ENCODE peak calls at places on chromosomes 12 and 14, in ten cellular contexts. Q, B, U, S, M, E, K, I, V and Y are unnamed samples.
A peak's percentile ranks its signal among the peaks of the same experiment; 100 is the strongest.

GRCh38 chr12:6295187-6295811 is 15.2 kb upstream of the PLEKHG6 start:
- DNase-seq in Q (no peak), B (peak; percentile 64), U (no peak), S (peak; percentile 90), M (no peak), E (peak; percentile 32), K (no peak), I (no peak), V (peak; percentile 72), Y (peak; percentile 63)

GRCh38 chr12:129909051-129910020 is 5.5 kb upstream of the TMEM132D start:
- DNase-seq in Q (no peak), B (no peak), U (no peak), S (no peak), M (no peak), E (no peak), K (no peak), I (no peak), V (no peak), Y (no peak)

GRCh38 chr12:80925983-80926382 is 11.8 kb downstream of the LIN7A start:
- DNase-seq in Q (no peak), B (no peak), U (no peak), S (no peak), M (no peak), E (no peak), K (no peak), I (no peak), V (no peak), Y (no peak)

GRCh38 chr12:103632554-103633216 is 45.6 kb downstream of the STAB2 start:
- DNase-seq in Q (no peak), B (peak; percentile 82), U (peak; percentile 6), S (peak; percentile 41), M (no peak), E (no peak), K (peak; percentile 60), I (peak; percentile 7), V (peak; percentile 2), Y (peak; percentile 69)

GRCh38 chr12:65640489-65640901 is 183.8 kb upstream of the HMGA2 start:
- DNase-seq in Q (no peak), B (no peak), U (no peak), S (no peak), M (no peak), E (no peak), K (no peak), I (no peak), V (no peak), Y (peak; percentile 91)

GRCh38 chr12:57765003-57765697 is 1.7 kb downstream of the CYP27B1 start:
- DNase-seq in Q (no peak), B (peak; percentile 69), U (no peak), S (peak; percentile 28), M (peak; percentile 67), E (no peak), K (peak; percentile 56), I (peak; percentile 48), V (no peak), Y (no peak)

GRCh38 chr12:66932126-66932525 is 253.2 kb upstream of the GRIP1 start:
- DNase-seq in Q (no peak), B (no peak), U (no peak), S (no peak), M (no peak), E (no peak), K (no peak), I (no peak), V (no peak), Y (no peak)

GRCh38 chr12:51118706-51119105 is 35.3 kb upstream of the CSRNP2 start:
- DNase-seq in Q (peak; percentile 11), B (no peak), U (no peak), S (peak; percentile 65), M (no peak), E (peak; percentile 27), K (no peak), I (no peak), V (peak; percentile 97), Y (peak; percentile 29)

GRCh38 chr14:21103710-21104447 is 3.0 kb downstream of the TMEM253 start:
- DNase-seq in Q (peak; percentile 94), B (peak; percentile 93), U (peak; percentile 88), S (peak; percentile 92), M (peak; percentile 98), E (peak; percentile 90), K (peak; percentile 97), I (peak; percentile 90), V (peak; percentile 92), Y (peak; percentile 96)

GRCh38 chr14:31283153-31283552 is 75.6 kb upstream of the HECTD1 start:
- DNase-seq in Q (no peak), B (no peak), U (no peak), S (no peak), M (no peak), E (no peak), K (no peak), I (no peak), V (no peak), Y (no peak)

GRCh38 chr12:1644523-1645438 is 15.8 kb downstream of the WNT5B start:
- DNase-seq in Q (no peak), B (no peak), U (no peak), S (peak; percentile 84), M (peak; percentile 87), E (peak; percentile 55), K (no peak), I (no peak), V (peak; percentile 68), Y (no peak)

GRCh38 chr12:52041695-52042123 is 9.5 kb upstream of the NR4A1 start:
- DNase-seq in Q (no peak), B (no peak), U (no peak), S (peak; percentile 51), M (peak; percentile 93), E (no peak), K (peak; percentile 59), I (peak; percentile 30), V (peak; percentile 27), Y (no peak)

GRCh38 chr12:38949363-38949762 is 44.0 kb upstream of the CPNE8 start:
- DNase-seq in Q (no peak), B (no peak), U (no peak), S (no peak), M (no peak), E (no peak), K (no peak), I (no peak), V (peak; percentile 28), Y (no peak)

GRCh38 chr14:49769171-49769570 is 1.2 kb downstream of the KLHDC2 start:
- DNase-seq in Q (peak; percentile 51), B (no peak), U (no peak), S (peak; percentile 67), M (no peak), E (no peak), K (no peak), I (no peak), V (peak; percentile 63), Y (peak; percentile 57)

GRCh38 chr14:65101631-65102440 is 481 bp downstream of the MAX start:
- DNase-seq in Q (no peak), B (peak; percentile 12), U (peak; percentile 5), S (no peak), M (peak; percentile 69), E (no peak), K (peak; percentile 73), I (peak; percentile 37), V (no peak), Y (no peak)

GRCh38 chr14:28264306-28264705 is 502.3 kb upstream of the FOXG1 start:
- DNase-seq in Q (no peak), B (peak; percentile 7), U (no peak), S (no peak), M (no peak), E (no peak), K (no peak), I (no peak), V (no peak), Y (no peak)

GRCh38 chr14:93857500-93857899 is 69.2 kb upstream of the PRIMA1 start:
- DNase-seq in Q (no peak), B (no peak), U (no peak), S (no peak), M (no peak), E (no peak), K (no peak), I (no peak), V (no peak), Y (no peak)

GRCh38 chr14:71692496-71692895 is 239.7 kb upstream of the RGS6 start:
- DNase-seq in Q (no peak), B (no peak), U (no peak), S (peak; percentile 65), M (no peak), E (no peak), K (no peak), I (no peak), V (peak; percentile 74), Y (no peak)

GRCh38 chr12:46571593-46571992 is 199.0 kb upstream of the SLC38A2 start:
- DNase-seq in Q (no peak), B (no peak), U (no peak), S (no peak), M (no peak), E (no peak), K (no peak), I (no peak), V (no peak), Y (no peak)

GRCh38 chr12:81758421-81759214 is 532 bp downstream of the PPFIA2 start:
- DNase-seq in Q (no peak), B (peak; percentile 17), U (no peak), S (no peak), M (peak; percentile 69), E (no peak), K (no peak), I (no peak), V (peak; percentile 20), Y (no peak)

GRCh38 chr14:53183611-53184010 is 30.5 kb upstream of the DDHD1 start:
- DNase-seq in Q (no peak), B (no peak), U (no peak), S (peak; percentile 21), M (no peak), E (no peak), K (no peak), I (no peak), V (peak; percentile 22), Y (no peak)

GRCh38 chr12:42585846-42586226 is 3.7 kb downstream of the PRICKLE1 start:
- DNase-seq in Q (no peak), B (no peak), U (no peak), S (no peak), M (no peak), E (no peak), K (no peak), I (no peak), V (no peak), Y (no peak)

GRCh38 chr14:57245941-57246340 is 22.8 kb downstream of the EXOC5 start:
- DNase-seq in Q (no peak), B (no peak), U (no peak), S (peak; percentile 13), M (no peak), E (no peak), K (no peak), I (no peak), V (no peak), Y (no peak)

GRCh38 chr14:64838656-64839055 is 41.1 kb downstream of the SPTB start:
- DNase-seq in Q (no peak), B (no peak), U (no peak), S (no peak), M (no peak), E (no peak), K (no peak), I (no peak), V (no peak), Y (no peak)

GRCh38 chr14:103623883-103624482 is 5.0 kb upstream of the KLC1 start:
- DNase-seq in Q (no peak), B (no peak), U (no peak), S (no peak), M (peak; percentile 77), E (no peak), K (no peak), I (no peak), V (no peak), Y (no peak)